ENCODE peak calls at places on chromosome 22, in ten cellular contexts. One of them, this sample, is unnamed.

GRCh38 chr22:19336133-19337075 is 44.9 kb upstream of the CLTCL1 start:
- DNase-seq in lung microvascular endothelial cell: no peak
- DNase-seq in substantia nigra: no peak
- DNase-seq in activated naive CD8-positive, alpha-beta T cell treated with anti-CD3 and anti-CD28 coated beads for 36 hours: no peak
- DNase-seq in activated CD8-positive, alpha-beta memory T cell treated with anti-CD3 and anti-CD28 coated beads, Interleukin-2, amount 50 U/mL, for 4 hours: no peak
- DNase-seq in stimulated activated CD8-positive, alpha-beta memory T cell treated with anti-CD3 and anti-CD28 coated beads, Interleukin-7, amount 100 ng/mL, for 24 hours: no peak
- DNase-seq in pancreas: no peak
- DNase-seq in memory B cell: no peak
- DNase-seq in NAMALWA: no peak
- DNase-seq in activated CD4-positive, alpha-beta T cell treated with anti-CD3 and anti-CD28 coated beads for 36 hours: no peak
- DNase-seq in this sample: no peak

GRCh38 chr22:50305658-50306566 is 1.5 kb downstream of the PLXNB2 start:
- DNase-seq in pancreas: peak
- DNase-seq in activated CD8-positive, alpha-beta memory T cell treated with anti-CD3 and anti-CD28 coated beads, Interleukin-2, amount 50 U/mL, for 4 hours: no peak
- DNase-seq in stimulated activated CD8-positive, alpha-beta memory T cell treated with anti-CD3 and anti-CD28 coated beads, Interleukin-7, amount 100 ng/mL, for 24 hours: no peak
- DNase-seq in activated naive CD8-positive, alpha-beta T cell treated with anti-CD3 and anti-CD28 coated beads for 36 hours: no peak
- DNase-seq in NAMALWA: peak
- DNase-seq in memory B cell: no peak
- DNase-seq in lung microvascular endothelial cell: peak
- DNase-seq in activated CD4-positive, alpha-beta T cell treated with anti-CD3 and anti-CD28 coated beads for 36 hours: peak
- DNase-seq in substantia nigra: no peak
- DNase-seq in this sample: no peak

GRCh38 chr22:42397332-42398246 is 34.6 kb downstream of the NFAM1 start:
- DNase-seq in activated CD8-positive, alpha-beta memory T cell treated with anti-CD3 and anti-CD28 coated beads, Interleukin-2, amount 50 U/mL, for 4 hours: no peak
- DNase-seq in memory B cell: peak
- DNase-seq in substantia nigra: no peak
- DNase-seq in activated naive CD8-positive, alpha-beta T cell treated with anti-CD3 and anti-CD28 coated beads for 36 hours: no peak
- DNase-seq in pancreas: peak
- DNase-seq in stimulated activated CD8-positive, alpha-beta memory T cell treated with anti-CD3 and anti-CD28 coated beads, Interleukin-7, amount 100 ng/mL, for 24 hours: no peak
- DNase-seq in lung microvascular endothelial cell: no peak
- DNase-seq in NAMALWA: peak
- DNase-seq in activated CD4-positive, alpha-beta T cell treated with anti-CD3 and anti-CD28 coated beads for 36 hours: no peak
- DNase-seq in this sample: no peak

GRCh38 chr22:48929276-48929790 is 898.3 kb downstream of the BRD1 start:
- DNase-seq in memory B cell: no peak
- DNase-seq in activated CD4-positive, alpha-beta T cell treated with anti-CD3 and anti-CD28 coated beads for 36 hours: no peak
- DNase-seq in stimulated activated CD8-positive, alpha-beta memory T cell treated with anti-CD3 and anti-CD28 coated beads, Interleukin-7, amount 100 ng/mL, for 24 hours: no peak
- DNase-seq in substantia nigra: no peak
- DNase-seq in NAMALWA: no peak
- DNase-seq in lung microvascular endothelial cell: no peak
- DNase-seq in activated naive CD8-positive, alpha-beta T cell treated with anti-CD3 and anti-CD28 coated beads for 36 hours: no peak
- DNase-seq in activated CD8-positive, alpha-beta memory T cell treated with anti-CD3 and anti-CD28 coated beads, Interleukin-2, amount 50 U/mL, for 4 hours: no peak
- DNase-seq in pancreas: no peak
- DNase-seq in this sample: no peak

GRCh38 chr22:44585559-44586121 is 87.6 kb upstream of the RTL6 start:
- DNase-seq in memory B cell: no peak
- DNase-seq in substantia nigra: no peak
- DNase-seq in NAMALWA: no peak
- DNase-seq in stimulated activated CD8-positive, alpha-beta memory T cell treated with anti-CD3 and anti-CD28 coated beads, Interleukin-7, amount 100 ng/mL, for 24 hours: no peak
- DNase-seq in lung microvascular endothelial cell: no peak
- DNase-seq in activated CD8-positive, alpha-beta memory T cell treated with anti-CD3 and anti-CD28 coated beads, Interleukin-2, amount 50 U/mL, for 4 hours: peak
- DNase-seq in pancreas: no peak
- DNase-seq in activated naive CD8-positive, alpha-beta T cell treated with anti-CD3 and anti-CD28 coated beads for 36 hours: no peak
- DNase-seq in activated CD4-positive, alpha-beta T cell treated with anti-CD3 and anti-CD28 coated beads for 36 hours: no peak
- DNase-seq in this sample: no peak

GRCh38 chr22:25663654-25664053 is 78.3 kb upstream of the MYO18B start:
- DNase-seq in activated naive CD8-positive, alpha-beta T cell treated with anti-CD3 and anti-CD28 coated beads for 36 hours: no peak
- DNase-seq in pancreas: no peak
- DNase-seq in activated CD8-positive, alpha-beta memory T cell treated with anti-CD3 and anti-CD28 coated beads, Interleukin-2, amount 50 U/mL, for 4 hours: no peak
- DNase-seq in NAMALWA: no peak
- DNase-seq in memory B cell: no peak
- DNase-seq in lung microvascular endothelial cell: no peak
- DNase-seq in activated CD4-positive, alpha-beta T cell treated with anti-CD3 and anti-CD28 coated beads for 36 hours: no peak
- DNase-seq in stimulated activated CD8-positive, alpha-beta memory T cell treated with anti-CD3 and anti-CD28 coated beads, Interleukin-7, amount 100 ng/mL, for 24 hours: no peak
- DNase-seq in substantia nigra: no peak
- DNase-seq in this sample: no peak

GRCh38 chr22:25448435-25449051 is 115.9 kb upstream of the GRK3 start:
- DNase-seq in substantia nigra: no peak
- DNase-seq in NAMALWA: peak
- DNase-seq in activated CD4-positive, alpha-beta T cell treated with anti-CD3 and anti-CD28 coated beads for 36 hours: peak
- DNase-seq in stimulated activated CD8-positive, alpha-beta memory T cell treated with anti-CD3 and anti-CD28 coated beads, Interleukin-7, amount 100 ng/mL, for 24 hours: no peak
- DNase-seq in activated CD8-positive, alpha-beta memory T cell treated with anti-CD3 and anti-CD28 coated beads, Interleukin-2, amount 50 U/mL, for 4 hours: no peak
- DNase-seq in pancreas: no peak
- DNase-seq in lung microvascular endothelial cell: peak
- DNase-seq in memory B cell: no peak
- DNase-seq in activated naive CD8-positive, alpha-beta T cell treated with anti-CD3 and anti-CD28 coated beads for 36 hours: peak
- DNase-seq in this sample: peak

GRCh38 chr22:26362471-26362870 is 66.6 kb upstream of the ASPHD2 start:
- DNase-seq in substantia nigra: no peak
- DNase-seq in pancreas: no peak
- DNase-seq in NAMALWA: no peak
- DNase-seq in lung microvascular endothelial cell: no peak
- DNase-seq in activated naive CD8-positive, alpha-beta T cell treated with anti-CD3 and anti-CD28 coated beads for 36 hours: no peak
- DNase-seq in stimulated activated CD8-positive, alpha-beta memory T cell treated with anti-CD3 and anti-CD28 coated beads, Interleukin-7, amount 100 ng/mL, for 24 hours: no peak
- DNase-seq in activated CD8-positive, alpha-beta memory T cell treated with anti-CD3 and anti-CD28 coated beads, Interleukin-2, amount 50 U/mL, for 4 hours: no peak
- DNase-seq in activated CD4-positive, alpha-beta T cell treated with anti-CD3 and anti-CD28 coated beads for 36 hours: no peak
- DNase-seq in memory B cell: no peak
- DNase-seq in this sample: no peak

GRCh38 chr22:48936391-48936790 is 891.3 kb downstream of the BRD1 start:
- DNase-seq in memory B cell: no peak
- DNase-seq in activated CD4-positive, alpha-beta T cell treated with anti-CD3 and anti-CD28 coated beads for 36 hours: no peak
- DNase-seq in lung microvascular endothelial cell: no peak
- DNase-seq in activated CD8-positive, alpha-beta memory T cell treated with anti-CD3 and anti-CD28 coated beads, Interleukin-2, amount 50 U/mL, for 4 hours: no peak
- DNase-seq in activated naive CD8-positive, alpha-beta T cell treated with anti-CD3 and anti-CD28 coated beads for 36 hours: no peak
- DNase-seq in substantia nigra: no peak
- DNase-seq in stimulated activated CD8-positive, alpha-beta memory T cell treated with anti-CD3 and anti-CD28 coated beads, Interleukin-7, amount 100 ng/mL, for 24 hours: no peak
- DNase-seq in pancreas: no peak
- DNase-seq in NAMALWA: no peak
- DNase-seq in this sample: no peak

GRCh38 chr22:32631507-32632245 is 157.1 kb downstream of the FBXO7 start:
- DNase-seq in activated naive CD8-positive, alpha-beta T cell treated with anti-CD3 and anti-CD28 coated beads for 36 hours: no peak
- DNase-seq in lung microvascular endothelial cell: no peak
- DNase-seq in activated CD4-positive, alpha-beta T cell treated with anti-CD3 and anti-CD28 coated beads for 36 hours: no peak
- DNase-seq in stimulated activated CD8-positive, alpha-beta memory T cell treated with anti-CD3 and anti-CD28 coated beads, Interleukin-7, amount 100 ng/mL, for 24 hours: no peak
- DNase-seq in pancreas: no peak
- DNase-seq in substantia nigra: no peak
- DNase-seq in NAMALWA: no peak
- DNase-seq in memory B cell: no peak
- DNase-seq in activated CD8-positive, alpha-beta memory T cell treated with anti-CD3 and anti-CD28 coated beads, Interleukin-2, amount 50 U/mL, for 4 hours: no peak
- DNase-seq in this sample: no peak

GRCh38 chr22:42432020-42432596 is at the start of gene NFAM1:
- DNase-seq in stimulated activated CD8-positive, alpha-beta memory T cell treated with anti-CD3 and anti-CD28 coated beads, Interleukin-7, amount 100 ng/mL, for 24 hours: no peak
- DNase-seq in activated CD4-positive, alpha-beta T cell treated with anti-CD3 and anti-CD28 coated beads for 36 hours: no peak
- DNase-seq in activated CD8-positive, alpha-beta memory T cell treated with anti-CD3 and anti-CD28 coated beads, Interleukin-2, amount 50 U/mL, for 4 hours: no peak
- DNase-seq in substantia nigra: no peak
- DNase-seq in NAMALWA: no peak
- DNase-seq in memory B cell: no peak
- DNase-seq in activated naive CD8-positive, alpha-beta T cell treated with anti-CD3 and anti-CD28 coated beads for 36 hours: no peak
- DNase-seq in lung microvascular endothelial cell: no peak
- DNase-seq in pancreas: peak
- DNase-seq in this sample: no peak

GRCh38 chr22:19974233-19974861 is 32.7 kb upstream of the TXNRD2 start:
- DNase-seq in NAMALWA: peak
- DNase-seq in activated CD4-positive, alpha-beta T cell treated with anti-CD3 and anti-CD28 coated beads for 36 hours: peak
- DNase-seq in stimulated activated CD8-positive, alpha-beta memory T cell treated with anti-CD3 and anti-CD28 coated beads, Interleukin-7, amount 100 ng/mL, for 24 hours: no peak
- DNase-seq in lung microvascular endothelial cell: peak
- DNase-seq in memory B cell: no peak
- DNase-seq in pancreas: no peak
- DNase-seq in activated CD8-positive, alpha-beta memory T cell treated with anti-CD3 and anti-CD28 coated beads, Interleukin-2, amount 50 U/mL, for 4 hours: no peak
- DNase-seq in substantia nigra: no peak
- DNase-seq in activated naive CD8-positive, alpha-beta T cell treated with anti-CD3 and anti-CD28 coated beads for 36 hours: peak
- DNase-seq in this sample: peak

This sample was measured in stimulated activated CD4-positive, alpha-beta T cell treated with anti-CD3 and anti-CD28 coated beads, Interleukin-15, amount 100 ng/mL, for 24 hours.